ENCODE peak calls at places on chromosomes 13 and 19, in five cellular contexts. F is heart right ventricle, R is thoracic aorta, L is right cardiac atrium, H is HCT116. G is an unnamed sample.

GRCh38 chr19:3573858-3574637 is 1.3 kb downstream of the HMG20B start:
- DNase-seq in F (peak; percentile 79), R (peak; percentile 68), L (peak; percentile 93), H (peak; percentile 97), G (peak; percentile 99)

GRCh38 chr13:48437381-48437780 is 24.5 kb upstream of the LPAR6 start:
- DNase-seq in F (peak; percentile 83), R (no peak), L (peak; percentile 68), H (no peak), G (no peak)

GRCh38 chr19:58129284-58129683 is 21.3 kb downstream of the ZNF329 start:
- DNase-seq in F (no peak), R (no peak), L (no peak), H (no peak), G (no peak)

GRCh38 chr19:3275068-3275582 is 50.7 kb downstream of the CELF5 start:
- DNase-seq in F (no peak), R (no peak), L (no peak), H (peak; percentile 36), G (no peak)

GRCh38 chr13:36090592-36090991 is 40.6 kb downstream of the DCLK1 start:
- DNase-seq in F (no peak), R (no peak), L (no peak), H (no peak), G (no peak)

GRCh38 chr13:102399791-102400618 is 1.8 kb downstream of the FGF14 start:
- DNase-seq in F (no peak), R (no peak), L (peak; percentile 24), H (no peak), G (peak; percentile 84)

GRCh38 chr13:30354481-30355404 is 47.4 kb upstream of the KATNAL1 start:
- DNase-seq in F (no peak), R (no peak), L (no peak), H (no peak), G (no peak)

GRCh38 chr13:72504026-72504925 is 223.2 kb downstream of the MZT1 start:
- DNase-seq in F (no peak), R (no peak), L (no peak), H (no peak), G (no peak)

GRCh38 chr19:5340637-5341447 is at the start of gene PTPRS:
- DNase-seq in F (peak; percentile 77), R (no peak), L (peak; percentile 89), H (peak; percentile 32), G (peak; percentile 35)

GRCh38 chr13:94198666-94199065 is 280.8 kb downstream of the DCT start:
- DNase-seq in F (no peak), R (no peak), L (no peak), H (no peak), G (no peak)

GRCh38 chr13:25493930-25494707 is 122.3 kb downstream of the ATP8A2 start:
- DNase-seq in F (no peak), R (no peak), L (no peak), H (no peak), G (no peak)

GRCh38 chr13:114022876-114023275 is 49.0 kb upstream of the C13orf46 start:
- DNase-seq in F (no peak), R (no peak), L (peak; percentile 5), H (no peak), G (peak; percentile 56)

GRCh38 chr13:35856084-35856483 is 275.1 kb downstream of the DCLK1 start:
- DNase-seq in F (no peak), R (no peak), L (no peak), H (no peak), G (no peak)

GRCh38 chr19:15371786-15372380 is 7.7 kb downstream of the AKAP8 start:
- DNase-seq in F (no peak), R (no peak), L (no peak), H (no peak), G (no peak)

GRCh38 chr13:112893570-112894422 is 75.2 kb upstream of the MCF2L start:
- DNase-seq in F (no peak), R (no peak), L (peak; percentile 38), H (no peak), G (peak; percentile 72)

GRCh38 chr19:55118401-55118991 is 1.1 kb upstream of the PPP1R12C start:
- DNase-seq in F (peak; percentile 77), R (no peak), L (peak; percentile 73), H (no peak), G (peak; percentile 41)

GRCh38 chr13:50448535-50448981 is 394.9 kb downstream of the DLEU7 start:
- DNase-seq in F (peak; percentile 17), R (no peak), L (no peak), H (no peak), G (no peak)

GRCh38 chr19:1171755-1172352 is 2.2 kb downstream of the SBNO2 start:
- DNase-seq in F (no peak), R (no peak), L (no peak), H (no peak), G (peak; percentile 54)

GRCh38 chr13:72680353-72680752 is 47.1 kb downstream of the MZT1 start:
- DNase-seq in F (no peak), R (no peak), L (no peak), H (no peak), G (no peak)

GRCh38 chr19:42461700-42462324 is 19.1 kb upstream of the CXCL17 start:
- DNase-seq in F (peak; percentile 12), R (no peak), L (no peak), H (no peak), G (no peak)

GRCh38 chr19:2970201-2970838 is 7.0 kb upstream of the TLE6 start:
- DNase-seq in F (no peak), R (no peak), L (peak; percentile 64), H (no peak), G (no peak)

GRCh38 chr19:43778651-43779050 is 2.1 kb downstream of the KCNN4 start:
- DNase-seq in F (no peak), R (no peak), L (no peak), H (no peak), G (no peak)

GRCh38 chr19:29795882-29796523 is 15.8 kb upstream of the CCNE1 start:
- DNase-seq in F (no peak), R (no peak), L (no peak), H (no peak), G (no peak)

GRCh38 chr13:33204130-33204927 is 81.2 kb downstream of the STARD13 start:
- DNase-seq in F (peak; percentile 87), R (peak; percentile 36), L (peak; percentile 80), H (no peak), G (no peak)

GRCh38 chr13:33206945-33207615 is 78.5 kb downstream of the STARD13 start:
- DNase-seq in F (no peak), R (no peak), L (no peak), H (no peak), G (no peak)

GRCh38 chr13:33205224-33205623 is 80.3 kb downstream of the STARD13 start:
- DNase-seq in F (no peak), R (no peak), L (no peak), H (no peak), G (no peak)

GRCh38 chr13:33206425-33206824 is 79.1 kb downstream of the STARD13 start:
- DNase-seq in F (no peak), R (no peak), L (no peak), H (no peak), G (no peak)

GRCh38 chr13:33205804-33206221 is 79.7 kb downstream of the STARD13 start:
- DNase-seq in F (peak; percentile 39), R (no peak), L (no peak), H (no peak), G (no peak)
- H3K27ac ChIP-seq in F (peak overlapping the region; percentile 54), R (peak overlapping the region; percentile 83), L (peak overlapping the region; percentile 73), H (no peak overlapping the region), G (peak overlapping the region; percentile 81)

GRCh38 chr19:19404879-19405860 is at the start of gene GATAD2A:
- DNase-seq in F (peak; percentile 93), R (peak; percentile 75), L (peak; percentile 96), H (peak; percentile 78), G (peak; percentile 96)

GRCh38 chr19:19409235-19410030 is 4.0 kb downstream of the GATAD2A start:
- DNase-seq in F (no peak), R (no peak), L (no peak), H (no peak), G (no peak)

GRCh38 chr19:19405919-19406877 is 723 bp downstream of the GATAD2A start:
- DNase-seq in F (peak; percentile 58), R (no peak), L (peak; percentile 59), H (no peak), G (peak; percentile 94)

GRCh38 chr19:19406878-19407639 is 1.6 kb downstream of the GATAD2A start:
- DNase-seq in F (no peak), R (no peak), L (peak; percentile 44), H (no peak), G (no peak)

DNA sequence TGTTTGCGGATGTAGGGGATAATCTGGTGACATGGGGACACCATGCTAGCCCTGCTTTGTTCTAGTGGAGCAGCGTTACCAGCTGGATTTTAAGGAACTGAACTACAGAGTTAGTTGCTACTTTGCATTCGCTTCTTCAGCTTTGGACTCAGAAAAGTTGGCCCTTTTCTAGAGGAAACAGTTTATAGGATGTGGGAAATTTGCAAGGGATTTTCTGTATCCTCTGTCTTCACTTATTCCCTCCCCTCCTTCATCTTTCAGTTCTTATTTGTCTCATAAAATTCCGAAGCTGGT is 2.1 kb downstream of the GATAD2A start:
- DNase-seq in F (no peak), R (no peak), L (no peak), H (no peak), G (no peak)
- H3K4me3 ChIP-seq in F (no peak overlapping the region), R (peak overlapping the region; percentile 87), L (no peak overlapping the region), H (peak overlapping the region; percentile 68), G (peak overlapping the region; percentile 73)

DNA sequence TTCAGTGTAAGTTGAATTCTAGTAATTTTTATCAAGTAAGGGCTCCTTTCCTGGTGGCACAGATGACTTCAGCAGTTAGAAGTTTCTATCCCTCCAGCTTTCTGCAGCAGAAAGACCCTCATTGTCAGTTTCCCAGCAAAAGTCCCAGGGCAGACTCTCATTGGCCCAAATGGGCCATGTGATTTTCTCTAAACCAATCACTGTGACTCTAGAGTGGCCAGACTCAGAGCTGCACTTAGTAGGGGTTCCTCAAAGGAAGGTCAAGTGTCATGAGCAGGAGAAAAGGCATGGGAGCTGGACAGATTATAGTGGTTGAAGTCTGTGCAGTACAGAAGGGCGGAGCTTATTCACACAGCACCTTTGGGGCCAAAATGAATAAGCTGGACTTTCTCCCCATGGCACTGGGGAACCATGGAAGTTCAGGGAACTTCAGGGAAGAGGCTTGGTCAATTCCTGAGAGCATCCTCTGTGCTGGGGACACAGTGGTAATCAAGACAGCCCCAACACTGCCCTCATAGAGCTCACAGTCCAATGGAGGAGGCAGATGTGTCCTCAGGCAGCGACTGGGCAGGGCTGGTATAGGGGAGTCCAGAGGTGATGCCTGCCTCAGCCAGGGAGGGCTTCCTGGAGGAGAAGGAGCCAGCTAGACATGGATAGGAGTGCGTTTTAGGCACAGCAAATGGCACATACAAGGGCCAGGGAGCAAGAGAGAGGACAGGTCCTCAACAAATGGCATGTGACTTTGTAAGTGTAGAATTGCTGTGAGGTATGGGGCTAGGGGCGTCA is 18.3 kb downstream of the CKM start:
- DNase-seq in F (no peak), R (no peak), L (no peak), H (no peak), G (no peak)
- H3K27ac ChIP-seq in F (no peak overlapping the region), R (no peak overlapping the region), L (no peak overlapping the region), H (no peak overlapping the region), G (no peak overlapping the region)

DNA sequence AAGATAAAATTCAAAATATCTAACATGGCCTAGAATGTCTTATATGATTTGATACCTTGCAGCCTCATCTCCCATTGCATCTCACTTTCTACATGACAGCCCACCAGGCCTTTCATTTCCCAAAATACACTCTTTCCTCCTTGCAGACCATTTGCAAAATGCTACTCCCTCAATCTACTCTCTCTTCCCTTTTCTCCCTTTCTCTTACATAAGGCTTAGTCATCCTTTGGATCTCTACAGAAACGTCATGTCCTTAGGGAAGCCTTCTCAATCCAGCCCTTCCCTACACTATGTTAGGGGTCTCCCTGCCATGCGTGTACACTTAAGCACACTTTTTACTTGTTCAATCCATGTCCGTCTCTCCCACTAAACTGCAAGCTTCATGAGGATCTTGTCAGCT is 11.8 kb upstream of the WBP4 start:
- DNase-seq in F (no peak), R (no peak), L (no peak), H (no peak), G (no peak)
- H3K4me3 ChIP-seq in F (no peak overlapping the region), R (no peak overlapping the region), L (no peak overlapping the region), H (no peak overlapping the region), G (no peak overlapping the region)

GRCh38 chr19:41305923-41306322 is 4.0 kb upstream of the CCDC97 start:
- DNase-seq in F (no peak), R (no peak), L (no peak), H (no peak), G (no peak)
- H3K27ac ChIP-seq in F (no peak overlapping the region), R (peak overlapping the region; percentile 5), L (no peak overlapping the region), H (no peak overlapping the region), G (peak overlapping the region; percentile 96)

G was measured in upper lobe of left lung.